ENCODE peak calls at places on chromosomes 7 and 10, in four cellular contexts. One of them, this sample, is unnamed.

GRCh38 chr7:13633857-13634256 is 355.6 kb downstream of the ETV1 start:
- DNase-seq in hepatocyte: no peak
- DNase-seq in GM23338: no peak
- DNase-seq in EL: no peak
- DNase-seq in this sample: no peak

GRCh38 chr7:25075459-25075858 is 49.6 kb downstream of the CYCS start:
- DNase-seq in GM23338: no peak
- DNase-seq in hepatocyte: no peak
- DNase-seq in EL: no peak
- DNase-seq in this sample: no peak

GRCh38 chr7:48183370-48183743 is 12.1 kb downstream of the ABCA13 start:
- DNase-seq in hepatocyte: no peak
- DNase-seq in EL: no peak
- DNase-seq in GM23338: peak
- DNase-seq in this sample: no peak

GRCh38 chr7:137040745-137041144 is 172.3 kb downstream of the CHRM2 start:
- DNase-seq in EL: no peak
- DNase-seq in hepatocyte: no peak
- DNase-seq in GM23338: no peak
- DNase-seq in this sample: no peak

GRCh38 chr10:57222129-57222528 is 861.1 kb upstream of the ZWINT start:
- DNase-seq in GM23338: peak
- DNase-seq in EL: no peak
- DNase-seq in hepatocyte: no peak
- DNase-seq in this sample: no peak

GRCh38 chr7:63080831-63081230 is 917.8 kb upstream of the ZNF722 start:
- DNase-seq in hepatocyte: no peak
- DNase-seq in GM23338: no peak
- DNase-seq in EL: no peak
- DNase-seq in this sample: no peak

GRCh38 chr10:130436633-130437032 is 300.4 kb downstream of the GLRX3 start:
- DNase-seq in EL: no peak
- DNase-seq in GM23338: no peak
- DNase-seq in hepatocyte: no peak
- DNase-seq in this sample: no peak

GRCh38 chr10:6918305-6918704 is 338.2 kb upstream of the PRKCQ start:
- DNase-seq in EL: peak
- DNase-seq in hepatocyte: no peak
- DNase-seq in GM23338: peak
- DNase-seq in this sample: peak

GRCh38 chr10:36725581-36726520 is 399.5 kb upstream of the ANKRD30A start:
- DNase-seq in GM23338: peak
- DNase-seq in EL: peak
- DNase-seq in hepatocyte: peak
- DNase-seq in this sample: no peak

GRCh38 chr10:13390604-13391522 is 42.8 kb upstream of the SEPHS1 start:
- DNase-seq in EL: no peak
- DNase-seq in GM23338: peak
- DNase-seq in hepatocyte: no peak
- DNase-seq in this sample: no peak

GRCh38 chr7:47091141-47091540 is 490.8 kb downstream of the TNS3 start:
- DNase-seq in GM23338: no peak
- DNase-seq in hepatocyte: no peak
- DNase-seq in EL: peak
- DNase-seq in this sample: no peak

GRCh38 chr7:143047327-143047726 is 4.8 kb upstream of the OR6V1 start:
- DNase-seq in GM23338: no peak
- DNase-seq in EL: no peak
- DNase-seq in hepatocyte: no peak
- DNase-seq in this sample: no peak

GRCh38 chr7:50562126-50562525 is 3.1 kb downstream of the DDC start:
- DNase-seq in EL: no peak
- DNase-seq in hepatocyte: no peak
- DNase-seq in GM23338: peak
- DNase-seq in this sample: no peak

GRCh38 chr7:151249034-151249731 is 689 bp upstream of the SMARCD3 start:
- DNase-seq in EL: peak
- DNase-seq in GM23338: peak
- DNase-seq in hepatocyte: peak
- DNase-seq in this sample: no peak

GRCh38 chr7:125563557-125563956 is 633.9 kb upstream of the POT1 start:
- DNase-seq in GM23338: no peak
- DNase-seq in hepatocyte: no peak
- DNase-seq in EL: no peak
- DNase-seq in this sample: no peak

GRCh38 chr7:46814516-46815250 is 767.2 kb downstream of the TNS3 start:
- DNase-seq in hepatocyte: no peak
- DNase-seq in GM23338: no peak
- DNase-seq in EL: no peak
- DNase-seq in this sample: no peak

GRCh38 chr10:87503892-87504291 is 801 bp upstream of the MINPP1 start:
- DNase-seq in hepatocyte: no peak
- DNase-seq in GM23338: peak
- DNase-seq in EL: peak
- DNase-seq in this sample: no peak

GRCh38 chr7:27579565-27579964 is 83.1 kb downstream of the HIBADH start:
- DNase-seq in GM23338: no peak
- DNase-seq in hepatocyte: no peak
- DNase-seq in EL: no peak
- DNase-seq in this sample: no peak

GRCh38 chr7:121076350-121077164 is 88.0 kb downstream of the CPED1 start:
- DNase-seq in EL: peak
- DNase-seq in GM23338: no peak
- DNase-seq in hepatocyte: peak
- DNase-seq in this sample: no peak

GRCh38 chr7:65979583-65980477 is 2.2 kb downstream of the GUSB start:
- DNase-seq in hepatocyte: no peak
- DNase-seq in GM23338: no peak
- DNase-seq in EL: no peak
- DNase-seq in this sample: no peak

GRCh38 chr7:149245244-149245643 is 5.8 kb downstream of the ZNF212 start:
- DNase-seq in EL: peak
- DNase-seq in GM23338: no peak
- DNase-seq in hepatocyte: no peak
- DNase-seq in this sample: no peak

This sample was measured in naive thymus-derived CD8-positive, alpha-beta T cell.